ENCODE peak calls at places on chromosomes 11 and 22, in seven cellular contexts. T is testis, O is PC-9, J is AG10803, H is astrocyte of the spinal cord, P is BJ, V is tibial artery. I is an unnamed sample.

GRCh38 chr11:24819863-24820434 is 323.1 kb downstream of the LUZP2 start:
- DNase-seq in P (no peak), H (no peak), V (no peak), T (no peak), J (no peak), O (no peak), I (no peak)

GRCh38 chr11:25529572-25529971 is 802.4 kb upstream of the ANO3 start:
- DNase-seq in P (no peak), T (no peak), H (no peak), V (no peak), J (no peak), O (no peak), I (no peak)

GRCh38 chr11:14232652-14233051 is 126.3 kb downstream of the RRAS2 start:
- DNase-seq in H (no peak), V (no peak), O (no peak), T (no peak), P (no peak), J (no peak), I (no peak)

GRCh38 chr22:25956801-25957200 is 212.5 kb upstream of the SEZ6L start:
- DNase-seq in P (no peak), T (no peak), J (no peak), O (no peak), H (no peak), V (no peak), I (no peak)

GRCh38 chr11:13261600-13262061 is 16.0 kb upstream of the BMAL1 start:
- DNase-seq in T (no peak), V (no peak), J (peak), H (peak), O (no peak), P (peak), I (peak)

GRCh38 chr22:36052505-36052941 is 23.9 kb upstream of the RBFOX2 start:
- DNase-seq in P (no peak), V (no peak), J (peak), H (no peak), O (peak), T (no peak), I (peak)

GRCh38 chr22:27133951-27134664 is 476.7 kb downstream of the MIAT start:
- DNase-seq in O (peak), V (peak), J (peak), T (no peak), H (peak), P (peak), I (peak)

GRCh38 chr22:49632199-49633009 is 195.3 kb downstream of the BRD1 start:
- DNase-seq in V (no peak), H (peak), O (peak), J (peak), T (peak), P (peak), I (peak)

GRCh38 chr22:46956498-46957215 is 194.2 kb downstream of the TBC1D22A start:
- DNase-seq in P (no peak), H (no peak), T (no peak), O (no peak), J (no peak), V (no peak), I (no peak)

GRCh38 chr11:112731538-112731937 is 229.7 kb upstream of the NCAM1 start:
- DNase-seq in J (no peak), O (no peak), H (no peak), P (no peak), V (no peak), T (no peak), I (no peak)

GRCh38 chr11:92240946-92241345 is 16.3 kb downstream of the FAT3 start:
- DNase-seq in V (no peak), J (no peak), O (no peak), T (no peak), P (no peak), H (no peak), I (no peak)

GRCh38 chr22:46801331-46801811 is 38.9 kb downstream of the TBC1D22A start:
- DNase-seq in J (no peak), O (no peak), P (no peak), H (no peak), T (no peak), V (peak), I (no peak)

GRCh38 chr22:26546282-26546681 is 34.0 kb upstream of the TFIP11 start:
- DNase-seq in V (no peak), O (no peak), J (no peak), P (no peak), T (no peak), H (no peak), I (no peak)

GRCh38 chr11:101436511-101437142 is 147.2 kb downstream of the TRPC6 start:
- DNase-seq in T (peak), P (no peak), J (peak), O (peak), H (peak), V (no peak), I (peak)

GRCh38 chr11:6404341-6405038 is 14.2 kb downstream of the SMPD1 start:
- DNase-seq in O (no peak), T (no peak), J (peak), H (no peak), P (no peak), V (no peak), I (peak)

GRCh38 chr11:73784080-73784634 is 3.5 kb upstream of the MRPL48 start:
- DNase-seq in P (no peak), O (peak), V (no peak), J (peak), T (no peak), H (no peak), I (no peak)

GRCh38 chr11:66289548-66290331 is 797 bp upstream of the YIF1A start:
- DNase-seq in V (peak), P (no peak), H (no peak), T (peak), O (no peak), J (no peak), I (no peak)

GRCh38 chr11:44333271-44334218 is 23.6 kb upstream of the ALX4 start:
- DNase-seq in J (no peak), T (no peak), H (no peak), P (no peak), O (no peak), V (no peak), I (peak)

GRCh38 chr11:79076526-79077115 is 364.2 kb downstream of the TENM4 start:
- DNase-seq in O (peak), V (no peak), J (peak), P (no peak), T (peak), H (no peak), I (peak)

GRCh38 chr22:45503816-45504702 is 1.4 kb downstream of the FBLN1 start:
- DNase-seq in O (no peak), H (peak), V (peak), P (no peak), J (peak), T (no peak), I (peak)

GRCh38 chr11:19953909-19954308 is 206.4 kb downstream of the DBX1 start:
- DNase-seq in H (peak), V (no peak), T (no peak), J (peak), O (no peak), P (no peak), I (peak)

GRCh38 chr11:118267486-118267885 is 3.4 kb upstream of the MPZL2 start:
- DNase-seq in O (no peak), V (no peak), H (no peak), P (no peak), J (no peak), T (no peak), I (no peak)

GRCh38 chr11:95301497-95301896 is 70.5 kb upstream of the SESN3 start:
- DNase-seq in T (no peak), H (no peak), O (no peak), P (no peak), J (peak), V (no peak), I (no peak)

GRCh38 chr11:86574493-86575207 is 97.8 kb downstream of the ME3 start:
- DNase-seq in T (no peak), P (no peak), J (no peak), O (no peak), V (no peak), H (peak), I (peak)

GRCh38 chr11:77188323-77188911 is 60.4 kb downstream of the MYO7A start:
- DNase-seq in P (no peak), V (peak), J (peak), H (peak), T (peak), O (peak), I (peak)

GRCh38 chr22:21839765-21840140 is 27.7 kb downstream of the MAPK1 start:
- DNase-seq in V (no peak), P (no peak), H (no peak), J (no peak), T (no peak), O (no peak), I (no peak)

GRCh38 chr11:132803436-132803835 is 728.9 kb downstream of the OPCML start:
- DNase-seq in J (peak), O (no peak), P (no peak), V (no peak), H (no peak), T (no peak), I (no peak)

GRCh38 chr11:40328890-40329617 is 1130.4 kb downstream of the LRRC4C start:
- DNase-seq in T (no peak), O (peak), H (peak), P (peak), J (peak), V (no peak), I (peak)

GRCh38 chr11:21794306-21794705 is 398.6 kb upstream of the ANO5 start:
- DNase-seq in J (no peak), H (no peak), P (no peak), V (no peak), T (no peak), O (no peak), I (no peak)

GRCh38 chr11:1881442-1882264 is 10.0 kb downstream of the PRR33 start:
- DNase-seq in O (no peak), T (no peak), V (peak), H (no peak), P (no peak), J (no peak), I (no peak)
- H3K4me3 ChIP-seq in O (no peak), T (no peak), V (no peak), H (no peak), P (no peak), J (no peak), I (no peak)

GRCh38 chr11:15912291-15912690 is 444.1 kb downstream of the SOX6 start:
- DNase-seq in P (no peak), J (no peak), T (no peak), O (no peak), V (no peak), H (no peak), I (no peak)

GRCh38 chr11:15910761-15911160 is 445.6 kb downstream of the SOX6 start:
- DNase-seq in V (no peak), H (no peak), P (no peak), O (no peak), J (no peak), T (no peak), I (no peak)

GRCh38 chr11:15911377-15912044 is 444.8 kb downstream of the SOX6 start:
- DNase-seq in V (peak), H (peak), J (peak), O (peak), T (peak), P (no peak), I (peak)

GRCh38 chr11:15912825-15913224 is 443.5 kb downstream of the SOX6 start:
- DNase-seq in T (no peak), V (peak), J (no peak), P (no peak), H (no peak), O (no peak), I (no peak)

GRCh38 chr11:15913261-15913660 is 443.1 kb downstream of the SOX6 start:
- DNase-seq in V (no peak), H (no peak), T (no peak), P (no peak), J (no peak), O (no peak), I (no peak)
- TF ChIP-seq CTCF in V (no peak), H (peak), T (no peak), P (no peak), J (no peak), O (no peak), I (no peak)

GRCh38 chr22:48599346-48599745 is 1228.3 kb downstream of the BRD1 start:
- DNase-seq in J (no peak), T (no peak), P (no peak), H (no peak), V (no peak), O (no peak), I (no peak)
- H3K4me3 ChIP-seq in J (no peak), T (no peak), P (no peak), H (no peak), V (no peak), O (no peak), I (no peak)

GRCh38 chr11:47536925-47537324 is 16.0 kb downstream of the CELF1 start:
- DNase-seq in O (no peak), V (no peak), H (no peak), T (no peak), J (no peak), P (no peak), I (no peak)
- TF ChIP-seq CTCF in O (no peak), V (no peak), H (no peak), T (no peak), J (no peak), P (no peak), I (no peak)

DNA sequence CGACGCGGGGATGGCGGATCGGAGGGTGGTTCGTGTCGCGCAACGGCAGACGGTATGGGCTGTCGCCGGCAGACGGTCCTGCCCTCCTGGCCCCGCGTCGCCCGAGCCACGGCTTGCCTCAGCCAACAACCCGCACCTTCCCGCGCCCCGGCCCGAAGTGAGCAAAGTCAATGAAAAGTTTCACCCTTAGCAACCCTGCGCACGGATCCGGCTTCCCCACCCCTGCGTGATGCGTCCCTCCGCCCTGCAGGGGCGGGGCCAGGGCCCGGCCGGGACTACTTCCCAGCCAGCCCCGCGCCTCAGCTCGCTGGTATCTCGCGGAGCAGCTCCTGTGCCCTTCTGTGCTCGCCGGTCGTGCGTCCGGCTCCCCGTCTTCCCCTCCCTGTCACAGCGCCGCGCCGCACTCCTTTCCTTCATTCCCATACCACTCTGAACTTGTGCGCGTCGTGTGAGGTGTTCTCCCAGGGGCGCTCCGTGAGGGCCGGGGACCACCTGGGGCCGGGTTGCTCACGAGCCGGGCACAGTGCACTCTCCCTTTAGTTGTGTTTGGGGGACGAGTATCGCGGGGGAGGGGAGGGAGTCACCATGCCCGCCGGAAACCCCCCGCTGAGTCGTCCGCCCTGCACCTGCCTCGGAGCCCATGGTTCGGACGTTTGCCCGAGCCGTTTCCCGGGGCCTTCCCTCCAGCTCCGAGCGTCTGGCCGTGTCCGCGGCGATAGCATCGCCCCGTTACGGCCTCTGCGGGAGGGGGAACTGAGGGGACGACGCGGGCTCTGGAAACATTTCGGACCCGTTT is at the start of gene TOB2:
- DNase-seq in J (peak), V (peak), T (peak), H (peak), P (peak), O (peak), I (peak)
- H3K4me3 ChIP-seq in J (peak), V (peak), T (peak), H (peak), P (peak), O (peak), I (peak)

DNA sequence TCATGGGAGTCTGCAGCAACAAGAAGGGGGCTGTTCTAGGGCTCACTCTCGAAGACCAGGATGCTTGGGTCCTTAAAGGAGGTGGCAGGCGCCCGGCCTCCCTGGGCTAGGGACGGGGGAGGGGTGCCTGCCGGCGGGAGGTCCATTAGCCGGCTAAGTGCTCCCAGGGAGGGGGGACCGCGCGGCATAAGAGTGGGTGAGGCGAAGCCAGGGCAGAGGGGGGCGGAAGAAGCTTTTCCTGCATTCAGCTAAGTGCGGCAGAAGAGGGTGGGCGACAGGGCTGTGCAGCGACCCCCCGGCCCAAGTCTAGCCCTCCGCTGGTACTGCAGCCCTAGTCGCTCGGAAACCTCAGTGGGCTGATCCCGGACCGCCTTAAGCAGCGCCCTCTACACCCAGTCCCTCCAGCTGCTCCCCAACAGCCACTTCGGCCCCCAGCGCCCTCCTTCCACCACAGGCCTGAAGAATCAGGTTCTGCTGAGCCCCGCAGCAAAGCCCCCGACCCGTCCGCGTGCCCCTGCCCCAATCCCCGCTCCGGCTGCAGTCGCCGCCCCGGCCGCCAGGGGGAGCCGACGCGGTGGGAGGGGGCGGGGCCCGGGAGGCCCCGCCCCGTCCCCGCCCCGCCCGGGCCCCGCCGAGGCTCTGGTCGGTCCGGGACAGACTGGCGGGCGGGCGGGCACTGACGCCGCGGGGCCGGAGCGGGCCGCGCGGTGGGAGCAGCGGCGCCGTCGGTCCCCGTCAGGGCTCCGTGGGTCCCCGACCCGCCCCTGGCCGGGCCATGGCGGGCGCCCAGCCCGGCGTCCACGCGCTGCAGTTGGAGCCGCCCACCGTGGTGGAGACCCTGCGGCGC is at the start of gene PLCB3:
- DNase-seq in J (peak), O (peak), H (no peak), T (peak), P (no peak), V (no peak), I (peak)
- TF ChIP-seq CTCF in J (peak), O (peak), H (peak), T (peak), P (peak), V (peak), I (peak)

DNA sequence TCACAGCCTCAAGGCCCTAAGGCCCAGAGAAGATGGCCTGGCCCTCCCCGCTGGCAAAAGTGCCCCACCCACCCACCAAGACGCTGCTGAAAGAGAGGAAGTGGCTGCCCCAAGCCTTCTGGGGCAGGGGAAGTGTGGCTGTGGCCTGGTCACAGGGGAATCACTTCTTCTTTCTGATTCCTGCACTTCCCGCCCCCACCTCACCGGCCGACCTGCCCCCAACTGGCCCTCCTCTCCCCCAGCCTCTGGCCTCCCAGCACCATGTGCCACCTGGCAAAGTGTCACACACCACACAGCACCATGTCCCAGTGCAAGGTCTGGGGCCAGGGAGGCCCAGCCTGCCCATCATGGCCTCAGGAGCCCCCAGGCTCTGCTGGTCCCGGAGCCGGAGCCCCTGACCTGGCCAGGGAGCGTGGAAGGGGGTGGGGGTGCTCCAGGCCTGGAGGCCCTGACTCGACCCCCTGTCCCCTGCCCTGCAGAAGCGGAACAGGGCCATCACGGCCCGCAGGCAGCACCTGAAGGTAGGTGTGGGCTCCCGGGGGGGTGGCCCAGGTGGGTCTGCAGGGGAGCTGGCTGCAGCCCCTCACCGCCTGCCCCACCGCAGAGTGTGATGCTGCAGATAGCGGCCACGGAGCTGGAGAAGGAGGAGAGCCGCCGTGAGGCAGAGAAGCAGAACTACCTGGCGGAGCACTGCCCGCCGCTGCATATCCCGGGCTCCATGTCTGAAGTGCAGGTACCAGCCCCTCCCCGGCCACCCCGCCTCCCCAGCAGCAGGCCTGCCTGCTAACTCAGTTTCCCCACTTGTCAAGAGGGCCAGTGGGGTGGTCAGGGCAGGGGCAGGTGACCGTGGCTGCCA is 1.4 kb downstream of the TNNI2 start:
- DNase-seq in P (no peak), T (peak), O (no peak), V (no peak), H (no peak), J (no peak), I (no peak)
- H3K4me3 ChIP-seq in P (no peak), T (no peak), O (no peak), V (no peak), H (no peak), J (no peak), I (no peak)

GRCh38 chr22:23384899-23385298 is 195.2 kb downstream of the IGLL1 start:
- DNase-seq in H (no peak), J (no peak), V (peak), P (no peak), O (no peak), T (no peak), I (no peak)

GRCh38 chr22:23386822-23387580 is 193.1 kb downstream of the IGLL1 start:
- DNase-seq in T (no peak), H (no peak), J (no peak), P (no peak), V (peak), O (no peak), I (no peak)

GRCh38 chr22:23387827-23388491 is 192.1 kb downstream of the IGLL1 start:
- DNase-seq in V (no peak), O (no peak), T (no peak), P (no peak), J (no peak), H (no peak), I (no peak)

GRCh38 chr22:23385301-23386244 is 194.5 kb downstream of the IGLL1 start:
- DNase-seq in J (peak), P (no peak), T (peak), V (peak), H (peak), O (peak), I (peak)

GRCh38 chr22:23386245-23386631 is 193.9 kb downstream of the IGLL1 start:
- DNase-seq in H (no peak), J (no peak), O (no peak), T (no peak), P (no peak), V (no peak), I (no peak)
- TF ChIP-seq CTCF in H (no peak), J (no peak), O (no peak), T (no peak), P (no peak), V (no peak), I (no peak)

I was measured in cardiac fibroblast.